ENCODE peak calls at places on chromosomes 13 and 19, in four cellular contexts. H is HS-5, E is left cardiac atrium, P is H7. Y is an unnamed sample.

GRCh38 chr19:38666662-38667448 is 19.4 kb downstream of the ACTN4 start:
- DNase-seq in H (no peak), P (peak; percentile 42), E (peak; percentile 72), Y (no peak)

GRCh38 chr19:39444598-39445257 is 654 bp upstream of the SUPT5H start:
- DNase-seq in H (no peak), E (no peak), P (no peak), Y (no peak)

GRCh38 chr13:20814224-20814910 is 40.6 kb upstream of the EEF1AKMT1 start:
- DNase-seq in P (no peak), H (peak; percentile 72), E (peak; percentile 86), Y (peak; percentile 91)

GRCh38 chr13:36124236-36124822 is 6.9 kb downstream of the DCLK1 start:
- DNase-seq in E (peak; percentile 44), H (no peak), P (no peak), Y (peak; percentile 52)

GRCh38 chr19:51127755-51128154 is 3.0 kb downstream of the SIGLEC9 start:
- DNase-seq in H (peak; percentile 8), E (peak; percentile 53), P (no peak), Y (no peak)

GRCh38 chr13:35648109-35648508 is 171.6 kb upstream of the MAB21L1 start:
- DNase-seq in E (no peak), H (no peak), P (no peak), Y (no peak)

GRCh38 chr19:30712428-30713151 is 340.4 kb downstream of the ZNF536 start:
- DNase-seq in E (no peak), P (no peak), H (no peak), Y (no peak)

GRCh38 chr19:49692102-49692599 is 1.2 kb downstream of the CPT1C start:
- DNase-seq in E (no peak), H (no peak), P (peak; percentile 46), Y (no peak)

GRCh38 chr19:7595466-7596133 is at the start of gene CAMSAP3:
- DNase-seq in H (no peak), P (peak; percentile 99), E (no peak), Y (no peak)

GRCh38 chr19:47021536-47022139 is 2.0 kb downstream of the NPAS1 start:
- DNase-seq in H (no peak), E (no peak), P (peak; percentile 87), Y (no peak)

GRCh38 chr13:94325148-94325528 is 154.3 kb downstream of the DCT start:
- DNase-seq in H (no peak), P (no peak), E (no peak), Y (no peak)

GRCh38 chr19:14412436-14413071 is 6.6 kb downstream of the DDX39A start:
- DNase-seq in H (no peak), E (no peak), P (peak; percentile 28), Y (no peak)

GRCh38 chr19:55603581-55604292 is 1.7 kb upstream of the ZNF865 start:
- DNase-seq in H (no peak), P (peak; percentile 88), E (no peak), Y (no peak)

GRCh38 chr19:7200739-7201138 is 93.5 kb downstream of the INSR start:
- DNase-seq in E (no peak), P (no peak), H (no peak), Y (no peak)

GRCh38 chr19:38206006-38206745 is 17.8 kb downstream of the DPF1 start:
- DNase-seq in P (no peak), E (no peak), H (no peak), Y (no peak)